ENCODE peak calls at places on chromosomes 2 and 18, in ten cellular contexts. One of them, this sample, is unnamed.

GRCh38 chr2:241391892-241392665 is 36.0 kb downstream of the FARP2 start:
- DNase-seq in iris pigment epithelial cell: no peak
- DNase-seq in stimulated activated CD4-positive, alpha-beta T cell treated with anti-CD3 and anti-CD28 coated beads, Interleukin-15, amount 100 ng/mL, for 1 hour: no peak
- DNase-seq in Daoy: no peak
- DNase-seq in H9: peak
- DNase-seq in Kasumi-1: peak
- DNase-seq in NCI-H1092 treated with DMSO at 0.1 percent for 48 hours: no peak
- DNase-seq in NCI-H1436 treated with DMSO at 0.1 percent for 48 hours: no peak
- DNase-seq in NCI-H446 treated with DMSO at 0.1 percent for 48 hours: no peak
- DNase-seq in GM12865: peak
- DNase-seq in this sample: peak

GRCh38 chr2:193584522-193584938 is 1389.8 kb upstream of the TMEFF2 start:
- DNase-seq in iris pigment epithelial cell: peak
- DNase-seq in stimulated activated CD4-positive, alpha-beta T cell treated with anti-CD3 and anti-CD28 coated beads, Interleukin-15, amount 100 ng/mL, for 1 hour: no peak
- DNase-seq in Daoy: peak
- DNase-seq in H9: peak
- DNase-seq in Kasumi-1: peak
- DNase-seq in NCI-H1092 treated with DMSO at 0.1 percent for 48 hours: no peak
- DNase-seq in NCI-H1436 treated with DMSO at 0.1 percent for 48 hours: no peak
- DNase-seq in NCI-H446 treated with DMSO at 0.1 percent for 48 hours: no peak
- DNase-seq in GM12865: peak
- DNase-seq in this sample: peak

GRCh38 chr2:175251425-175252041 is 70.0 kb upstream of the ATP5MC3 start:
- DNase-seq in iris pigment epithelial cell: peak
- DNase-seq in stimulated activated CD4-positive, alpha-beta T cell treated with anti-CD3 and anti-CD28 coated beads, Interleukin-15, amount 100 ng/mL, for 1 hour: no peak
- DNase-seq in Daoy: no peak
- DNase-seq in H9: no peak
- DNase-seq in Kasumi-1: peak
- DNase-seq in NCI-H1092 treated with DMSO at 0.1 percent for 48 hours: peak
- DNase-seq in NCI-H1436 treated with DMSO at 0.1 percent for 48 hours: no peak
- DNase-seq in NCI-H446 treated with DMSO at 0.1 percent for 48 hours: peak
- DNase-seq in GM12865: peak
- DNase-seq in this sample: no peak

GRCh38 chr18:41579185-41579584 is 375.8 kb upstream of the PIK3C3 start:
- DNase-seq in iris pigment epithelial cell: no peak
- DNase-seq in stimulated activated CD4-positive, alpha-beta T cell treated with anti-CD3 and anti-CD28 coated beads, Interleukin-15, amount 100 ng/mL, for 1 hour: no peak
- DNase-seq in Daoy: no peak
- DNase-seq in H9: no peak
- DNase-seq in Kasumi-1: no peak
- DNase-seq in NCI-H1092 treated with DMSO at 0.1 percent for 48 hours: no peak
- DNase-seq in NCI-H1436 treated with DMSO at 0.1 percent for 48 hours: no peak
- DNase-seq in NCI-H446 treated with DMSO at 0.1 percent for 48 hours: no peak
- DNase-seq in GM12865: no peak
- DNase-seq in this sample: no peak

GRCh38 chr2:171404258-171404657 is 29.5 kb downstream of the METTL8 start:
- DNase-seq in iris pigment epithelial cell: peak
- DNase-seq in stimulated activated CD4-positive, alpha-beta T cell treated with anti-CD3 and anti-CD28 coated beads, Interleukin-15, amount 100 ng/mL, for 1 hour: no peak
- DNase-seq in Daoy: peak
- DNase-seq in H9: no peak
- DNase-seq in Kasumi-1: no peak
- DNase-seq in NCI-H1092 treated with DMSO at 0.1 percent for 48 hours: no peak
- DNase-seq in NCI-H1436 treated with DMSO at 0.1 percent for 48 hours: no peak
- DNase-seq in NCI-H446 treated with DMSO at 0.1 percent for 48 hours: no peak
- DNase-seq in GM12865: no peak
- DNase-seq in this sample: peak

GRCh38 chr2:212863185-212863588 is 288.2 kb downstream of the IKZF2 start:
- DNase-seq in iris pigment epithelial cell: peak
- DNase-seq in stimulated activated CD4-positive, alpha-beta T cell treated with anti-CD3 and anti-CD28 coated beads, Interleukin-15, amount 100 ng/mL, for 1 hour: no peak
- DNase-seq in Daoy: peak
- DNase-seq in H9: peak
- DNase-seq in Kasumi-1: peak
- DNase-seq in NCI-H1092 treated with DMSO at 0.1 percent for 48 hours: no peak
- DNase-seq in NCI-H1436 treated with DMSO at 0.1 percent for 48 hours: no peak
- DNase-seq in NCI-H446 treated with DMSO at 0.1 percent for 48 hours: no peak
- DNase-seq in GM12865: peak
- DNase-seq in this sample: peak

GRCh38 chr18:76490701-76491171 is 4.3 kb downstream of the ZNF516 start:
- DNase-seq in iris pigment epithelial cell: no peak
- DNase-seq in stimulated activated CD4-positive, alpha-beta T cell treated with anti-CD3 and anti-CD28 coated beads, Interleukin-15, amount 100 ng/mL, for 1 hour: peak
- DNase-seq in Daoy: peak
- DNase-seq in H9: no peak
- DNase-seq in Kasumi-1: peak
- DNase-seq in NCI-H1092 treated with DMSO at 0.1 percent for 48 hours: no peak
- DNase-seq in NCI-H1436 treated with DMSO at 0.1 percent for 48 hours: no peak
- DNase-seq in NCI-H446 treated with DMSO at 0.1 percent for 48 hours: no peak
- DNase-seq in GM12865: peak
- DNase-seq in this sample: no peak

GRCh38 chr2:66851449-66851872 is 416.5 kb downstream of the MEIS1 start:
- DNase-seq in iris pigment epithelial cell: peak
- DNase-seq in stimulated activated CD4-positive, alpha-beta T cell treated with anti-CD3 and anti-CD28 coated beads, Interleukin-15, amount 100 ng/mL, for 1 hour: no peak
- DNase-seq in Daoy: peak
- DNase-seq in H9: no peak
- DNase-seq in Kasumi-1: no peak
- DNase-seq in NCI-H1092 treated with DMSO at 0.1 percent for 48 hours: no peak
- DNase-seq in NCI-H1436 treated with DMSO at 0.1 percent for 48 hours: no peak
- DNase-seq in NCI-H446 treated with DMSO at 0.1 percent for 48 hours: no peak
- DNase-seq in GM12865: no peak
- DNase-seq in this sample: no peak

GRCh38 chr2:121258066-121258465 is 26.9 kb downstream of the TFCP2L1 start:
- DNase-seq in iris pigment epithelial cell: no peak
- DNase-seq in stimulated activated CD4-positive, alpha-beta T cell treated with anti-CD3 and anti-CD28 coated beads, Interleukin-15, amount 100 ng/mL, for 1 hour: no peak
- DNase-seq in Daoy: no peak
- DNase-seq in H9: no peak
- DNase-seq in Kasumi-1: no peak
- DNase-seq in NCI-H1092 treated with DMSO at 0.1 percent for 48 hours: no peak
- DNase-seq in NCI-H1436 treated with DMSO at 0.1 percent for 48 hours: no peak
- DNase-seq in NCI-H446 treated with DMSO at 0.1 percent for 48 hours: no peak
- DNase-seq in GM12865: no peak
- DNase-seq in this sample: no peak

GRCh38 chr2:163723352-163723751 is 12.5 kb downstream of the FIGN start:
- DNase-seq in iris pigment epithelial cell: no peak
- DNase-seq in stimulated activated CD4-positive, alpha-beta T cell treated with anti-CD3 and anti-CD28 coated beads, Interleukin-15, amount 100 ng/mL, for 1 hour: no peak
- DNase-seq in Daoy: no peak
- DNase-seq in H9: no peak
- DNase-seq in Kasumi-1: no peak
- DNase-seq in NCI-H1092 treated with DMSO at 0.1 percent for 48 hours: no peak
- DNase-seq in NCI-H1436 treated with DMSO at 0.1 percent for 48 hours: no peak
- DNase-seq in NCI-H446 treated with DMSO at 0.1 percent for 48 hours: no peak
- DNase-seq in GM12865: no peak
- DNase-seq in this sample: no peak

GRCh38 chr2:170180031-170180566 is 2.2 kb downstream of the MYO3B start:
- DNase-seq in iris pigment epithelial cell: no peak
- DNase-seq in stimulated activated CD4-positive, alpha-beta T cell treated with anti-CD3 and anti-CD28 coated beads, Interleukin-15, amount 100 ng/mL, for 1 hour: no peak
- DNase-seq in Daoy: no peak
- DNase-seq in H9: no peak
- DNase-seq in Kasumi-1: no peak
- DNase-seq in NCI-H1092 treated with DMSO at 0.1 percent for 48 hours: no peak
- DNase-seq in NCI-H1436 treated with DMSO at 0.1 percent for 48 hours: no peak
- DNase-seq in NCI-H446 treated with DMSO at 0.1 percent for 48 hours: no peak
- DNase-seq in GM12865: peak
- DNase-seq in this sample: no peak

GRCh38 chr2:168315331-168316072 is 68.1 kb upstream of the STK39 start:
- DNase-seq in iris pigment epithelial cell: no peak
- DNase-seq in stimulated activated CD4-positive, alpha-beta T cell treated with anti-CD3 and anti-CD28 coated beads, Interleukin-15, amount 100 ng/mL, for 1 hour: no peak
- DNase-seq in Daoy: no peak
- DNase-seq in H9: no peak
- DNase-seq in Kasumi-1: no peak
- DNase-seq in NCI-H1092 treated with DMSO at 0.1 percent for 48 hours: no peak
- DNase-seq in NCI-H1436 treated with DMSO at 0.1 percent for 48 hours: no peak
- DNase-seq in NCI-H446 treated with DMSO at 0.1 percent for 48 hours: no peak
- DNase-seq in GM12865: no peak
- DNase-seq in this sample: no peak

GRCh38 chr2:193841389-193842150 is 1646.8 kb upstream of the TMEFF2 start:
- DNase-seq in iris pigment epithelial cell: peak
- DNase-seq in stimulated activated CD4-positive, alpha-beta T cell treated with anti-CD3 and anti-CD28 coated beads, Interleukin-15, amount 100 ng/mL, for 1 hour: no peak
- DNase-seq in Daoy: no peak
- DNase-seq in H9: no peak
- DNase-seq in Kasumi-1: no peak
- DNase-seq in NCI-H1092 treated with DMSO at 0.1 percent for 48 hours: no peak
- DNase-seq in NCI-H1436 treated with DMSO at 0.1 percent for 48 hours: no peak
- DNase-seq in NCI-H446 treated with DMSO at 0.1 percent for 48 hours: no peak
- DNase-seq in GM12865: no peak
- DNase-seq in this sample: peak

This sample was measured in HT1080.